ENCODE peak calls at places on chromosome 10, in four cellular contexts. Y is epithelial cell of esophagus, S is NB4, N is SK-N-SH. B is an unnamed sample.

GRCh38 chr10:62582098-62582705 is 208.0 kb downstream of the ZNF365 start:
- DNase-seq in Y (no peak), S (no peak), N (no peak), B (peak)

GRCh38 chr10:119268871-119269506 is 61.6 kb downstream of the GRK5 start:
- DNase-seq in Y (no peak), S (peak), N (no peak), B (no peak)

GRCh38 chr10:94038024-94038423 is 44.3 kb downstream of the PLCE1 start:
- DNase-seq in Y (no peak), S (no peak), N (no peak), B (peak)

GRCh38 chr10:125457406-125457805 is 225.6 kb downstream of the TEX36 start:
- DNase-seq in Y (no peak), S (no peak), N (no peak), B (no peak)

GRCh38 chr10:17910144-17910789 is 41.5 kb upstream of the SLC39A12 start:
- DNase-seq in Y (peak), S (peak), N (peak), B (peak)

GRCh38 chr10:11434323-11434722 is 177.1 kb downstream of the USP6NL start:
- DNase-seq in Y (no peak), S (peak), N (peak), B (no peak)

GRCh38 chr10:52818019-52818418 is 45.4 kb upstream of the MBL2 start:
- DNase-seq in Y (peak), S (peak), N (peak), B (peak)

GRCh38 chr10:64196638-64197315 is 675.6 kb downstream of the REEP3 start:
- DNase-seq in Y (no peak), S (no peak), N (no peak), B (no peak)

GRCh38 chr10:75208177-75208576 is 2.4 kb upstream of the VDAC2 start:
- DNase-seq in Y (peak), S (no peak), N (no peak), B (peak)

GRCh38 chr10:21501731-21502370 is 23.6 kb downstream of the SKIDA1 start:
- DNase-seq in Y (peak), S (no peak), N (no peak), B (no peak)

GRCh38 chr10:21166557-21167287 is 269.6 kb upstream of the NEBL start:
- DNase-seq in Y (no peak), S (no peak), N (no peak), B (no peak)

GRCh38 chr10:86203162-86203905 is 163.3 kb downstream of the GRID1 start:
- DNase-seq in Y (peak), S (peak), N (no peak), B (no peak)

GRCh38 chr10:18906636-18907035 is 142.0 kb upstream of the MALRD1 start:
- DNase-seq in Y (no peak), S (no peak), N (no peak), B (no peak)

GRCh38 chr10:33974976-33975478 is 640.6 kb upstream of the NRP1 start:
- DNase-seq in Y (no peak), S (no peak), N (no peak), B (no peak)

GRCh38 chr10:101075775-101076174 is 14.0 kb downstream of the KAZALD1 start:
- DNase-seq in Y (peak), S (no peak), N (no peak), B (no peak)

GRCh38 chr10:43109671-43110249 is 28.5 kb upstream of the CSGALNACT2 start:
- DNase-seq in Y (peak), S (no peak), N (no peak), B (no peak)

GRCh38 chr10:97399843-97400545 is 1.1 kb downstream of the RRP12 start:
- DNase-seq in Y (peak), S (peak), N (peak), B (peak)

GRCh38 chr10:48497965-48498770 is 106.7 kb downstream of the ARHGAP22 start:
- DNase-seq in Y (no peak), S (no peak), N (no peak), B (no peak)

DNA sequence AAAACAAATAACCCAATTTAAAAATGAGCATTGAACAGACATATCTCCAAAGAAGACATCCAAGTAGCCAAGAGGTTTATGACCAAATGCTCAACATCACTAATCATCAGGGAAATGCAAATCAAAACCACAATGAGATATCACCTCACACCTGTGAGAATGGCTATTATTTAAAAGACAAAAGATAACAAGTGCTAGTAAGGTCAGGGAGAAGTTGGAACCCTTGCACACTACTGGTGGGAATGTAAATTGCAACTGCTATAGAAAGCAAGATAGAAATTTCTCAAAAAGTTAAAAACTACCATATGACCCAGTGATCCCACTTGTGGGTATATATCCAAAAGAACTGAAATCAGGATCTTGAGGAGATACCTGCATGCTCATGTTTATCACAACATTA is 49.5 kb downstream of the SGMS1 start:
- DNase-seq in Y (no peak), S (no peak), N (no peak), B (no peak)
- TF ChIP-seq CTCF in Y (peak), S (no peak), N (peak), B (peak)

GRCh38 chr10:6070647-6071046 is 8.5 kb upstream of the IL2RA start:
- DNase-seq in Y (no peak), S (no peak), N (no peak), B (no peak)

GRCh38 chr10:6074489-6075301 is 12.5 kb upstream of the IL2RA start:
- DNase-seq in Y (peak), S (peak), N (peak), B (peak)

GRCh38 chr10:6069101-6069931 is 7.1 kb upstream of the IL2RA start:
- DNase-seq in Y (no peak), S (peak), N (no peak), B (no peak)

GRCh38 chr10:6071181-6072175 is 9.3 kb upstream of the IL2RA start:
- DNase-seq in Y (no peak), S (peak), N (no peak), B (no peak)

GRCh38 chr10:6072215-6072941 is 10.2 kb upstream of the IL2RA start:
- DNase-seq in Y (no peak), S (no peak), N (no peak), B (no peak)
- H3K4me3 ChIP-seq in Y (no peak), S (no peak), N (no peak), B (no peak)

DNA sequence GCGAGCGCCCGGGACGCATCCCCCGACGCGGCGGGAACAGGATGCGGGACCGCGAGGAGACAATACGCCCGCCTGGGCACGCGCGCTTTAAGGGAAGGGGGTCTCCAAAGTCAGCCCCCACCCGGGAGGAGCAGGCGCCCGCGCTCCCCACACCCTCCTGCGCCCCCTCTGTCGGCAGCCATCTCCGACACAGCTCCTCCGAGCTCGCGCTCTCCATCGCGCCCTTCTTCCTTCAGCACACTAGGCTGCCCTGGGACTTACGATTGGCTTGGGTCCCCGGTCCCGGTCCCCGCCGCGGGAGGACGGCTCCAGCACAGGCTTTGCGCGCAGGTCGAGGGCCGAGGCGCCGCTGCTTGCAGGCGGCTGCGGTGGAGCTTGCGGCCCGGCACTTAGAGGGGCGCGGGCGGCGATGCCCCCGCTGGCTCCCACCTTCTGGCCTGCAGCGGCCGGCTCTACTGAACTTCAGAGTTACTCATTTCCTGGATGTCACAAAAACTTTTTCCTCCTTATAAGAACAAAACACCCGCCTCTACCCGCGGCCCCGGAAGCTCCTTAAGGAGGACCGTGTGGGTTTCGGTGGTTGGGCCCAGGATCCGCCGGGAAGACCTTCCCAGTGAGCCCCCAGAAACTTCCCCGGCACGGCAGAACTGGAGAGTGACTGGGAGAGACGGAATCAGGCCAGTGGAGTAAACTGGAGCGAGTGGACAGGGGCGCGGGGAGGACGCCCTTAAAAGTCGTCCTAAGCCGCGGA is at the start of gene ITPRIP:
- DNase-seq in Y (peak), S (peak), N (peak), B (peak)
- TF ChIP-seq CTCF in Y (no peak), S (no peak), N (peak), B (peak)

DNA sequence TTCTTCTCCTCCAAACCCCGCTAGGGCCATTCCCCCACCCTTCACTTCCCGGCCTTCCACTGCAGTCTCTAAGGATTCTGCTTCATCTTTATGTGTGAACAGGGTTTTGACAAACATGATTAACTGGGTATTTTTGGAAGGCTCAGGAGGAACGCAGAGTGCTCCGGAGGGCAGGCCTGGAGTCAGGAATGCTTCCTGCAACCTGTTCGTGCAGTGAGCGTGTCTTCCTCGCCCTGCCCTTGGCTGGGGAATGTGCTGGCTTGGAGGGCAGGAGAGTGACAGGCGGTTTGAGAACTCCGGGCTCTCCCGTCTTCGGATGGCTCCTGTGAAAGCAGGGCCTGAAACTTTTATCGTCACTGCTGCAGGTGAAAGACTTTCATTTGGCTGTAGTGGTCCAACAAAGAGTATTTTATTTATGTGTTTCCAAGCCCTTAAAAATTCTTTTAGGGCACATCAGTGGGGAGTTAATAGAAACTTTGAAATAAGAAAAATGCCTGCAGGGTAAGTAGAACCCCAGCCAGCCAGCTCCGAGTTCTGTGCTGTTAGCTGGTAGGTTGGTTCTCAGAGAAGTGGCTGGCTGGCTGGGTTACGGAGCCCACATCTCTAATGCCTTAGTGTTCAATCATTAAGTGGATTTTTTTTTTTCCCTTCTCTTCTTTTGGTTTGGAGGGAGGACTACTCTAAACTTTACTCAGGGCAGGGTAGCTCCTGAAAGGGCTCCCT is 51.0 kb downstream of the TCF7L2 start:
- DNase-seq in Y (peak), S (no peak), N (no peak), B (no peak)
- H3K4me3 ChIP-seq in Y (no peak), S (no peak), N (no peak), B (no peak)

GRCh38 chr10:6518791-6519430 is 61.2 kb downstream of the PRKCQ start:
- DNase-seq in Y (no peak), S (no peak), N (no peak), B (no peak)

GRCh38 chr10:6516877-6517276 is 63.2 kb downstream of the PRKCQ start:
- DNase-seq in Y (no peak), S (no peak), N (no peak), B (no peak)

GRCh38 chr10:6520138-6520537 is 59.9 kb downstream of the PRKCQ start:
- DNase-seq in Y (no peak), S (no peak), N (no peak), B (no peak)

GRCh38 chr10:6525599-6526160 is 54.4 kb downstream of the PRKCQ start:
- DNase-seq in Y (no peak), S (no peak), N (no peak), B (no peak)

DNA sequence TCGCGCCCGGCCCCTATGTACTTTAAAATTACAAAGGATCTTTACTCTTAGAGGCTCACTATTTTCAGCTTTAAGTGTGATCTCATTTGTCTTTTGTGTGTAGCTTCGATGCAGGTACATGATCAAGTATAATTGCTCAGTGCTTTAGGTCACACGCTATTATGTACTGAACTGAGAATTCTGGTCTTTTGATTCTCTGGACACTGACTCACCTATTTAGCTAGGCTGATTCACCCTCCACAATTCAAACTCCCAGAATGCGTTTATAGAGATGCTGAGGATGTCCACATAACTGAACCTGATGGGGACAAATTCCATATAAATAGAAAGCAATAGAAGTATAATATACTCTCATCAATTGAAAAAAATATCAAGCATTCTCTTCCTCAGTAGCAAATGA is 57.8 kb downstream of the PRKCQ start:
- DNase-seq in Y (peak), S (no peak), N (no peak), B (no peak)
- TF ChIP-seq CTCF in Y (no peak), S (no peak), N (no peak), B (no peak)

GRCh38 chr10:128062837-128063563 is 63.2 kb downstream of the MKI67 start:
- DNase-seq in Y (no peak), S (peak), N (no peak), B (no peak)
- H3K4me3 ChIP-seq in Y (no peak), S (peak), N (no peak), B (no peak)

DNA sequence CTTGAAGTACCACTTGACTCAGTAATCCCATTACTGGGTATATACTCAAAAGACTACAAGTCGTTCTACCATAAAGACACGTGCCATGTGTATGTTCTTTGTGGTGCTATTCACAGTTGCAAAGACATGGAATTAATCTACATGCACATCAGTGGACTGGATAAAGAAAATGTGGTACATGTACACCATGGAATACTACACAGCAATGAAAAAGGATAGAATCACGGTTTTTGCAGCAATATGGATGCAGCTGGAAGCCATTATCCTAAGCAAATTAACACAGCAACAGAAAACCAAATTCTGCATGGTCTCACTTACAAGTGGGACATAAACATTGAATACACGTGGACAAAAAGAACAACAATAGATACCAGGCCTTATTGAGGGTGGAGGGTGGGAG is 583.4 kb upstream of the CELF2 start:
- DNase-seq in Y (no peak), S (no peak), N (no peak), B (no peak)
- TF ChIP-seq CTCF in Y (no peak), S (no peak), N (no peak), B (no peak)

GRCh38 chr10:113945075-113945686 is 90.7 kb downstream of the NHLRC2 start:
- DNase-seq in Y (peak), S (no peak), N (no peak), B (peak)
- H3K4me3 ChIP-seq in Y (no peak), S (no peak), N (no peak), B (no peak)

DNA sequence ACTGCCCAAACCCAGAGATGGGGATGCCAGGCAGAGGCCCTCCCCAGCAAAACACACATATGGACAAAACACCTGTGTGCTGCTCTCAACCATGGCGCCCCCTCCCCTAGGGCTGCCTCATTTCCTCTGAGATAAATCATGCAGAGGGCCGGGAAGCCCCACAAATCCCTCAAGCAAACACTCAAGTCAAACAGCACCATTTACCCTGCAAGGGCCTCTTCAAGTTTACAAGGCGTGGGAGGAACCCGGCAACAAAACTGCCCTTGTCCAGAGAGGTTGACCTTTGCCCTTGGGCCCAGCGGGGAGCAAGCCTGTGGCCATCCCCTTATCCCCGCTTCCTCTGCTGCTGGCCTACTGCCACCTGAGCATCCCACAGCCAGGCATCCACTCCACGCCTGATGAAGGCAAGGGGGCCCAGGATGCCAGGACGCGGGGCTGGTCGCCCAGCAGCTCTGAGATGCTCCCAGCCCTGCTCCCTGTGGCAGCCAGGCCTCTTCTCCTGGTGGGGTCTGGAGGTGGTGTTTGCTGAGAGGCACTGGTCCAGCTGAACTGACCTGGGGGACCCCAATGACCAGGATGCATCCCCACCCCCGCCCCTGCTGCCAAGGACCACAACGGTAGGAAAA is 77.4 kb downstream of the DLG5 start:
- DNase-seq in Y (no peak), S (peak), N (no peak), B (no peak)
- TF ChIP-seq CTCF in Y (no peak), S (no peak), N (no peak), B (no peak)

DNA sequence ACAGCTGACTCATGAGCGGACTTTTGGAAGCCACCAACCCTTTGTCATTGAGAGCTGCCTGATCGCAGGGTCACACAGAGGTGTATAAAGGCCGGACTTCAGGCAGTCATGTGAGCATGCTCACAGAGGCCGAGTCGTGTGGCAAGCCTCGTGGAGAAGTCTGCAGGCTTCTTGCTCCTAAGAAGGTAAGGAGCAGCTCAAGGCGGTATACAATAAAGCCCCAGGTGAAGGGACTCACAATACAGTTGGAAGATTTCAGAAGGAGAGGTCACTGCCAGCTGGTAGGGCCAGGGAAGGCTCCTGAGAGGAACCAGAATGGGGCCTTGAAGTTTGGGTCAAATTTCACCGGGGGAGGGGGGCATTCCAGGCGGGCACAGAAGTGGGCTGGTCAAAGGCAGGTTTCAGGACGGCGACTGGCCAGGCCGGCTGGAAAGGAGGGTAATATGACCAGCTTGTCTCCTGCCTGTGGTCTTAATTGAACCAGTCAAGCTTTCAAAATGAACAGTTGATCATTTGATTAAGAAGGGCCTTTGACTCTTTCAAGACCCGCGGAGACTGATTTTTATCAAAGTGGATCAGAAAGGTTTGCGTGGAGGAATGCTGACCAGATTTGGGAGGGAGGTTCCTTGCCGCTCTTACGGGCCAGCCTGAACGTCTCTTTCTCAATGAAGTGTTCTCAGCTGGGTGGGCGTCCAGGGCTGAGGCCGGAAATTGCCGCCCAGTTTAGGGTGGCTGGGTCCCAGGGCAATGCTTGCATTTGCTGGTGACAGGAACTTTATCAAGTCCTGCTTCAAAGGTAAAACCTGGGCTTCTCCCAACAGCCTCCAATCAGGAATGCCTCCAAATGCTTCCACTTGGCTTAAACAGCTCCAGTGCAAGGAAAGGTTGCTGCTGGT is 178.6 kb downstream of the EMX2 start:
- DNase-seq in Y (no peak), S (no peak), N (no peak), B (no peak)
- H3K4me3 ChIP-seq in Y (no peak), S (no peak), N (no peak), B (no peak)

B was measured in astrocyte of the spinal cord.